ENCODE peak calls at places on chromosomes 4 and X, in eight cellular contexts. J, O, V, C, F, L, N and T are unnamed samples.

GRCh38 chr4:156999175-156999517 is 27.5 kb upstream of the PDGFC start:
- DNase-seq in J (peak; percentile 78), O (no peak), V (peak; percentile 98), C (no peak), F (no peak), L (no peak), N (no peak), T (peak; percentile 66)

GRCh38 chr4:148749403-148749802 is 307.2 kb upstream of the NR3C2 start:
- DNase-seq in J (no peak), O (no peak), V (peak; percentile 8), C (no peak), F (no peak), L (no peak), N (no peak), T (no peak)

GRCh38 chr4:54290980-54291379 is 61.9 kb downstream of the PDGFRA start:
- DNase-seq in J (no peak), O (no peak), V (no peak), C (no peak), F (no peak), L (no peak), N (no peak), T (no peak)

GRCh38 chr4:165398570-165398969 is 19.8 kb downstream of the CPE start:
- DNase-seq in J (peak; percentile 30), O (no peak), V (peak; percentile 40), C (no peak), F (no peak), L (no peak), N (no peak), T (no peak)

GRCh38 chrX:69137911-69138310 is 27.3 kb downstream of the PJA1 start:
- DNase-seq in J (no peak), O (no peak), V (no peak), C (no peak), F (no peak), L (no peak), N (no peak), T (no peak)

GRCh38 chr4:3199661-3200422 is 49.1 kb upstream of the MSANTD1 start:
- DNase-seq in J (no peak), O (no peak), V (no peak), C (no peak), F (no peak), L (no peak), N (no peak), T (no peak)

GRCh38 chrX:69029696-69030245 is 135.5 kb downstream of the PJA1 start:
- DNase-seq in J (no peak), O (no peak), V (no peak), C (no peak), F (no peak), L (peak; percentile 10), N (no peak), T (no peak)

GRCh38 chrX:34197946-34198345 is 65.8 kb upstream of the FAM47A start:
- DNase-seq in J (no peak), O (no peak), V (no peak), C (no peak), F (no peak), L (no peak), N (no peak), T (no peak)

GRCh38 chr4:158322119-158322518 is 111.8 kb downstream of the TMEM144 start:
- DNase-seq in J (no peak), O (no peak), V (no peak), C (no peak), F (no peak), L (no peak), N (no peak), T (no peak)

GRCh38 chr4:168516841-168517240 is 20.0 kb downstream of the PALLD start:
- DNase-seq in J (no peak), O (no peak), V (no peak), C (peak; percentile 74), F (no peak), L (no peak), N (no peak), T (no peak)

GRCh38 chr4:102868153-102868781 is 525 bp upstream of the CISD2 start:
- DNase-seq in J (no peak), O (peak; percentile 66), V (no peak), C (peak; percentile 26), F (no peak), L (no peak), N (no peak), T (peak; percentile 38)

GRCh38 chrX:110402855-110403230 is 44.2 kb downstream of the RTL9 start:
- DNase-seq in J (no peak), O (no peak), V (no peak), C (no peak), F (no peak), L (no peak), N (no peak), T (no peak)

GRCh38 chr4:108213308-108213707 is 44.6 kb upstream of the LEF1 start:
- DNase-seq in J (no peak), O (no peak), V (no peak), C (no peak), F (no peak), L (no peak), N (no peak), T (no peak)

GRCh38 chr4:83320548-83320947 is 14.1 kb downstream of the HPSE start:
- DNase-seq in J (no peak), O (peak; percentile 78), V (peak; percentile 90), C (peak; percentile 72), F (peak; percentile 91), L (no peak), N (no peak), T (peak; percentile 55)

GRCh38 chrX:148049441-148049840 is 68.3 kb downstream of the FMR1NB start:
- DNase-seq in J (no peak), O (no peak), V (peak; percentile 36), C (no peak), F (peak; percentile 24), L (no peak), N (no peak), T (no peak)

GRCh38 chrX:67004451-67004850 is 365.6 kb upstream of the EDA2R start:
- DNase-seq in J (no peak), O (no peak), V (no peak), C (no peak), F (no peak), L (no peak), N (no peak), T (no peak)

GRCh38 chr4:3192188-3192587 is 56.8 kb upstream of the MSANTD1 start:
- DNase-seq in J (no peak), O (no peak), V (no peak), C (no peak), F (no peak), L (no peak), N (no peak), T (no peak)

GRCh38 chrX:93874554-93874953 is 200.5 kb downstream of the FAM133A start:
- DNase-seq in J (no peak), O (no peak), V (peak; percentile 0), C (no peak), F (peak; percentile 4), L (no peak), N (no peak), T (no peak)

GRCh38 chrX:136608295-136608933 is 39.5 kb upstream of the CD40LG start:
- DNase-seq in J (no peak), O (peak; percentile 64), V (peak; percentile 23), C (peak; percentile 33), F (peak; percentile 52), L (no peak), N (no peak), T (no peak)

GRCh38 chr4:74100531-74100930 is 1.5 kb upstream of the CXCL2 start:
- DNase-seq in J (no peak), O (no peak), V (no peak), C (no peak), F (no peak), L (no peak), N (no peak), T (no peak)

GRCh38 chrX:28039258-28039657 is 58.0 kb upstream of the DCAF8L1 start:
- DNase-seq in J (no peak), O (no peak), V (no peak), C (no peak), F (no peak), L (no peak), N (no peak), T (no peak)

GRCh38 chrX:95290455-95290854 is 1394.2 kb upstream of the DIAPH2 start:
- DNase-seq in J (no peak), O (no peak), V (peak; percentile 48), C (no peak), F (no peak), L (no peak), N (no peak), T (no peak)

GRCh38 chrX:111394581-111394980 is 17.4 kb downstream of the DCX start:
- DNase-seq in J (no peak), O (no peak), V (no peak), C (no peak), F (no peak), L (no peak), N (no peak), T (no peak)

GRCh38 chr4:128517739-128518510 is 230.3 kb upstream of the PGRMC2 start:
- DNase-seq in J (peak; percentile 94), O (peak; percentile 82), V (peak; percentile 98), C (peak; percentile 79), F (peak; percentile 45), L (no peak), N (no peak), T (peak; percentile 39)

GRCh38 chr4:184282251-184282713 is 64.6 kb upstream of the ENPP6 start:
- DNase-seq in J (no peak), O (no peak), V (no peak), C (no peak), F (no peak), L (no peak), N (no peak), T (no peak)

GRCh38 chr4:10087152-10087791 is 29.3 kb downstream of the WDR1 start:
- DNase-seq in J (no peak), O (peak; percentile 60), V (no peak), C (no peak), F (no peak), L (no peak), N (no peak), T (no peak)

GRCh38 chr4:49217492-49217891 is 231.4 kb downstream of the CWH43 start:
- DNase-seq in J (no peak), O (no peak), V (no peak), C (no peak), F (no peak), L (no peak), N (no peak), T (no peak)

GRCh38 chr4:66906314-66906713 is 639.0 kb downstream of the CENPC start:
- DNase-seq in J (no peak), O (no peak), V (no peak), C (no peak), F (no peak), L (no peak), N (no peak), T (no peak)

GRCh38 chr4:43619219-43619618 is 726.7 kb downstream of the GRXCR1 start:
- DNase-seq in J (no peak), O (no peak), V (peak; percentile 31), C (no peak), F (no peak), L (no peak), N (no peak), T (no peak)

GRCh38 chr4:74613266-74613665 is 168.3 kb downstream of the AREG start:
- DNase-seq in J (no peak), O (no peak), V (no peak), C (no peak), F (no peak), L (no peak), N (no peak), T (no peak)

GRCh38 chr4:156169011-156169410 is 215.3 kb upstream of the CTSO start:
- DNase-seq in J (peak; percentile 29), O (peak; percentile 61), V (peak; percentile 64), C (peak; percentile 59), F (no peak), L (peak; percentile 66), N (no peak), T (no peak)

GRCh38 chr4:77911842-77912450 is 49.3 kb downstream of the MRPL1 start:
- DNase-seq in J (no peak), O (no peak), V (no peak), C (no peak), F (no peak), L (no peak), N (no peak), T (no peak)

GRCh38 chrX:115233497-115234219 is at the start of gene LRCH2:
- DNase-seq in J (no peak), O (peak; percentile 66), V (no peak), C (peak; percentile 27), F (no peak), L (peak; percentile 79), N (no peak), T (peak; percentile 40)

GRCh38 chr4:165905405-165906027 is 32.5 kb downstream of the TLL1 start:
- DNase-seq in J (no peak), O (no peak), V (peak; percentile 47), C (no peak), F (no peak), L (no peak), N (no peak), T (no peak)